ENCODE peak calls at places on chromosomes 3 and 15, in four cellular contexts. One of them, this sample, is unnamed.
A peak's percentile ranks its signal among the peaks of the same experiment; 100 is the strongest.

GRCh38 chr15:57153140-57153539 is 223.2 kb upstream of the CGNL1 start:
- DNase-seq in A549: no peak
- DNase-seq in SK-N-SH: no peak
- DNase-seq in GM12878: no peak
- DNase-seq in this sample: no peak

GRCh38 chr15:58475573-58476524 is 44.1 kb downstream of the LIPC start:
- DNase-seq in A549: no peak
- DNase-seq in GM12878: no peak
- DNase-seq in SK-N-SH: no peak
- DNase-seq in this sample: peak; percentile 94

GRCh38 chr3:138809506-138810266 is 25.0 kb downstream of the PIK3CB start:
- DNase-seq in A549: no peak
- DNase-seq in SK-N-SH: no peak
- DNase-seq in GM12878: no peak
- DNase-seq in this sample: no peak

GRCh38 chr3:61727435-61727834 is 166.1 kb downstream of the PTPRG start:
- DNase-seq in SK-N-SH: no peak
- DNase-seq in GM12878: no peak
- DNase-seq in A549: no peak
- DNase-seq in this sample: no peak

GRCh38 chr3:5466059-5466458 is 278.6 kb downstream of the EDEM1 start:
- DNase-seq in SK-N-SH: no peak
- DNase-seq in GM12878: no peak
- DNase-seq in A549: no peak
- DNase-seq in this sample: no peak

GRCh38 chr15:29676961-29677402 is 145.3 kb downstream of the TJP1 start:
- DNase-seq in GM12878: no peak
- DNase-seq in SK-N-SH: peak; percentile 56
- DNase-seq in A549: peak; percentile 43
- DNase-seq in this sample: no peak

GRCh38 chr3:127226946-127227842 is 34.3 kb downstream of the PRR23E start:
- DNase-seq in SK-N-SH: no peak
- DNase-seq in GM12878: no peak
- DNase-seq in A549: peak; percentile 4
- DNase-seq in this sample: peak; percentile 7

GRCh38 chr3:172673210-172673679 is 37.6 kb downstream of the NCEH1 start:
- DNase-seq in GM12878: no peak
- DNase-seq in A549: peak; percentile 85
- DNase-seq in SK-N-SH: peak; percentile 32
- DNase-seq in this sample: peak; percentile 68

GRCh38 chr3:22713936-22714335 is 489.2 kb upstream of the UBE2E2 start:
- DNase-seq in GM12878: no peak
- DNase-seq in A549: peak; percentile 64
- DNase-seq in SK-N-SH: no peak
- DNase-seq in this sample: peak; percentile 2

DNA sequence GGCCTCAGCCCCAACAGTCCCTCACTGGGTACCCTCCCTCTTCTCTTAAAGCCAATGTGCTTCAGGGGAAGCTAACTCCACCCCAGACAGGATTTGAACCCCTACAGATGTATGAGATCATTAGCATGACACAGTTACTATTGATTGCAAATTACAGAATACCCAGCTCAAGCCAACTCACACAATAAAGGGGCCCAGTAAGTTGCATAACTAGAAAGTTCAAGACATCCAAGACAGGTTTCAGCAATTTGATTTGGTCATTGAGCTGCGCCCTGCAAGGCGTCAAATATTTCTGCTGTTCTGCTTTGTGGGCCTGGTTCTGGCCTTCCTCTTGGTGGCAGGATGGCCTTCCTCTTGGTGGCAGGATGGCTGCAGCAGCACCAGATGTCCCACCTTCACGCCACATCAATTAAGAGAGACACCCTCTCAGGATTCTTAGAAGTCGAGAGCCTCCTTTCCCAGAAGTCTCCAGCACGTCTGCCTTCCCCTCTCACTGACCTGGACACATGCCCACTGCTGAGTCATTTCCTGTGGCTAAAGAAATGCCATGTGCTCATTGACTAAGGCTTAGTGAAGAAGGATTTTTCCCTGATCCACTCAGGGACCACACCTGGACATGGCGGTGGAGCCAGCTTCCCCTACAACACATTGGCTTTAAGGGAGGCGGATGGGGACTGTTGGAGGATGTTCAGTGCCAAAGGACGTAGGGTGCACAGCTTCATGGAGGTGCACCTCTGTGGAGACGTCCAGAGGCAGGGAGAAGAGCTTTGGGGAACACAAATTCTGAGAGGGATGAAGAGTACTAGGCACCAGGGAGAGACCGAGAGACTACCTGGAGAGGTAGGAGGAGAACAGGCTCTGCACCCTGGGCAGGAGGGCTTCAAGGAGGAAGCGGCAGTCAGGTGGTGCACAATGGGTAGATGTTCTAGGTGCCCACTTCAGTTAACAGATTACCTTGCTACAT is 49.1 kb downstream of the DNASE1L3 start:
- DNase-seq in GM12878: no peak
- DNase-seq in A549: peak; percentile 89
- DNase-seq in SK-N-SH: no peak
- DNase-seq in this sample: no peak
- TF ChIP-seq PBX3 in GM12878: no peak
- TF ChIP-seq PBX3 in A549: no peak
- TF ChIP-seq PBX3 in SK-N-SH: peak; percentile 25
- TF ChIP-seq PBX3 in this sample: no peak

GRCh38 chr3:160756907-160757623 is 1.0 kb downstream of the PPM1L start:
- DNase-seq in GM12878: no peak
- DNase-seq in A549: no peak
- DNase-seq in SK-N-SH: peak; percentile 4
- DNase-seq in this sample: no peak

GRCh38 chr3:160757624-160758106 is 1.6 kb downstream of the PPM1L start:
- DNase-seq in SK-N-SH: no peak
- DNase-seq in A549: no peak
- DNase-seq in GM12878: no peak
- DNase-seq in this sample: no peak

GRCh38 chr3:160754855-160755747 is 930 bp upstream of the PPM1L start:
- DNase-seq in SK-N-SH: peak; percentile 94
- DNase-seq in GM12878: peak; percentile 23
- DNase-seq in A549: peak; percentile 88
- DNase-seq in this sample: peak; percentile 58

GRCh38 chr3:160754371-160754854 is 1.6 kb upstream of the PPM1L start:
- DNase-seq in SK-N-SH: peak; percentile 27
- DNase-seq in A549: no peak
- DNase-seq in GM12878: no peak
- DNase-seq in this sample: no peak

GRCh38 chr3:160755776-160756304 is at the start of gene PPM1L:
- DNase-seq in GM12878: no peak
- DNase-seq in SK-N-SH: peak; percentile 76
- DNase-seq in A549: no peak
- DNase-seq in this sample: no peak
- TF ChIP-seq PBX3 in GM12878: no peak
- TF ChIP-seq PBX3 in SK-N-SH: no peak
- TF ChIP-seq PBX3 in A549: no peak
- TF ChIP-seq PBX3 in this sample: no peak

DNA sequence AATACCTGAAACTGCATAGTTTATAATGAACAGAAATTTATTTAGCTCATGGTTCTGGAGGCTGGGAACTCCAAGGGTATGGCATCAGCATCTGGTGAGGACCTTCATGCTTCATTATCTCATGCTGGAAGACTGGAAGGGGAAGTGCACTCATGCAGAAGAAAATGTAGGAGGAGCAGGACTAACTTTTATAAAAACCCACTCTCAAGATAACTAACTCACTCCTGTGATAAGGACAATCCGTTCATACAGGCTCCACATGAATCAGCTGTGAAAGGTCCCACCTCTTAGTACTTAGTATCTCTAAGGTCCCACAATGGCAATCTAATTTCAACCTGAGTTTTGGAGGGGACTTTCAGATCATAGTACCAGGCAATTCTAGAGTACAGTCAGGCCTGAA is 33.6 kb upstream of the APH1B start:
- DNase-seq in A549: no peak
- DNase-seq in SK-N-SH: no peak
- DNase-seq in GM12878: peak; percentile 16
- DNase-seq in this sample: no peak
- TF ChIP-seq PBX3 in A549: no peak
- TF ChIP-seq PBX3 in SK-N-SH: no peak
- TF ChIP-seq PBX3 in GM12878: no peak
- TF ChIP-seq PBX3 in this sample: no peak

DNA sequence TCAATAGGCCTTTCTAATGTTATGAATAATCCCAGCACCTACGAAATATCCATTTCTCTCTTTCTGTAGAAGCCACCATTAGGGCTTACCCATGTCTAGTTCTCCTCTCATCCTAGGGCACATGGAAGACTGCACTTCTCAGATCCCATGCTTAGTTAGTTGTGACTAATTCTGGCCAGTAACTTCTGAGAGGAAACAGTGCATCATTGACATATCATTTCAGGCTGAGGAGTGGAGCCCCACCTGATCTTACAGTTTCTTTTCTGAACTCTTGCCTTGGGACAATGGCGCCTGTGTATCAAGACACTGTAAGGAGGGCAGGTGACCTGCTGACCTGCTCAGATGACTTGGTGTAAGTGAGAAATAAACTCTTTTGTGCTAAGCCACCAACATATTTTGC is 39.4 kb upstream of the TBL1XR1 start:
- DNase-seq in SK-N-SH: no peak
- DNase-seq in GM12878: no peak
- DNase-seq in A549: no peak
- DNase-seq in this sample: no peak
- TF ChIP-seq PBX3 in SK-N-SH: no peak
- TF ChIP-seq PBX3 in GM12878: no peak
- TF ChIP-seq PBX3 in A549: no peak
- TF ChIP-seq PBX3 in this sample: no peak

GRCh38 chr3:188049890-188050530 is 103.9 kb upstream of the LPP start:
- DNase-seq in SK-N-SH: no peak
- DNase-seq in A549: no peak
- DNase-seq in GM12878: no peak
- DNase-seq in this sample: no peak
- TF ChIP-seq PBX3 in SK-N-SH: no peak
- TF ChIP-seq PBX3 in A549: no peak
- TF ChIP-seq PBX3 in GM12878: no peak
- TF ChIP-seq PBX3 in this sample: no peak